ENCODE peak calls at places on chromosomes 1 and 21, in six cellular contexts. S is ELR, N is glomerular endothelial cell, F is BE2C, C is M059J, T is endodermal cell. Y is an unnamed sample.

GRCh38 chr1:227909188-227909587 is 38.5 kb downstream of the WNT9A start:
- DNase-seq in T (no peak), N (no peak), F (no peak), S (no peak), C (no peak), Y (no peak)

GRCh38 chr1:174786760-174787159 is 213.0 kb upstream of the CACYBP start:
- DNase-seq in C (no peak), F (no peak), N (no peak), S (no peak), T (no peak), Y (no peak)

GRCh38 chr1:66271904-66272254 is 262.1 kb upstream of the SGIP1 start:
- DNase-seq in T (peak), S (peak), N (no peak), F (peak), C (peak), Y (no peak)

GRCh38 chr1:179808503-179808902 is 65.4 kb downstream of the FAM163A start:
- DNase-seq in S (peak), T (no peak), C (peak), F (no peak), N (no peak), Y (no peak)

GRCh38 chr1:59165353-59165752 is 131.5 kb upstream of the FGGY start:
- DNase-seq in S (no peak), N (no peak), T (no peak), F (no peak), C (peak), Y (no peak)

GRCh38 chr1:25530348-25531081 is 12.9 kb upstream of the LDLRAP1 start:
- DNase-seq in C (peak), S (no peak), T (no peak), N (no peak), F (no peak), Y (no peak)

GRCh38 chr1:228341814-228342626 is 64.6 kb downstream of the TRIM11 start:
- DNase-seq in T (peak), N (no peak), F (peak), C (no peak), S (no peak), Y (no peak)

GRCh38 chr1:163357378-163357777 is 35.6 kb downstream of the NUF2 start:
- DNase-seq in T (no peak), F (no peak), S (peak), C (peak), N (peak), Y (no peak)

GRCh38 chr1:239810071-239810481 is 281.6 kb upstream of the FMN2 start:
- DNase-seq in C (peak), N (no peak), F (no peak), T (peak), S (peak), Y (no peak)

GRCh38 chr21:45935628-45936027 is 45.9 kb upstream of the COL6A1 start:
- DNase-seq in T (no peak), C (peak), F (no peak), S (no peak), N (no peak), Y (no peak)

GRCh38 chr1:245118806-245119205 is 36.0 kb upstream of the KIF26B start:
- DNase-seq in T (no peak), C (no peak), F (no peak), S (no peak), N (no peak), Y (no peak)

GRCh38 chr1:43890815-43891214 is 42.8 kb upstream of the ARTN start:
- DNase-seq in C (peak), F (no peak), S (peak), T (no peak), N (peak), Y (no peak)

GRCh38 chr1:157377216-157377821 is 175.0 kb downstream of the FCRL5 start:
- DNase-seq in S (peak), C (peak), N (no peak), T (peak), F (peak), Y (no peak)

GRCh38 chr1:74835046-74835445 is 102.1 kb downstream of the TYW3 start:
- DNase-seq in N (no peak), F (no peak), T (no peak), C (peak), S (peak), Y (no peak)

GRCh38 chr1:119040489-119040888 is 52.3 kb upstream of the TBX15 start:
- DNase-seq in F (no peak), S (no peak), N (no peak), T (no peak), C (no peak), Y (no peak)

GRCh38 chr1:168485048-168485447 is 58.7 kb downstream of the XCL2 start:
- DNase-seq in N (no peak), F (no peak), S (no peak), C (peak), T (no peak), Y (no peak)

GRCh38 chr1:109094377-109094803 is 3.8 kb downstream of the TMEM167B start:
- DNase-seq in N (no peak), T (no peak), S (peak), C (peak), F (no peak), Y (no peak)

GRCh38 chr1:151828931-151829330 is 2.7 kb downstream of the RORC start:
- DNase-seq in C (peak), S (peak), T (peak), F (peak), N (no peak), Y (no peak)

GRCh38 chr1:91830242-91831131 is 55.5 kb downstream of the TGFBR3 start:
- DNase-seq in T (no peak), F (peak), S (peak), N (no peak), C (peak), Y (no peak)

GRCh38 chr1:113153116-113153803 is 80.3 kb downstream of the LRIG2 start:
- DNase-seq in C (peak), T (no peak), S (no peak), F (peak), N (no peak), Y (no peak)

GRCh38 chr21:35637431-35637830 is 422.9 kb downstream of the SETD4 start:
- DNase-seq in C (peak), T (no peak), N (no peak), F (no peak), S (peak), Y (no peak)

GRCh38 chr1:28354121-28354520 is 15.4 kb upstream of the PHACTR4 start:
- DNase-seq in N (no peak), F (no peak), S (peak), T (no peak), C (peak), Y (no peak)

GRCh38 chr1:181153634-181153961 is 65.1 kb downstream of the IER5 start:
- DNase-seq in T (no peak), S (no peak), F (no peak), C (no peak), N (no peak), Y (no peak)

GRCh38 chr1:21616372-21616771 is 52.8 kb downstream of the RAP1GAP start:
- DNase-seq in N (no peak), T (no peak), F (no peak), S (no peak), C (no peak), Y (no peak)

GRCh38 chr1:208510192-208510952 is 266.2 kb upstream of the PLXNA2 start:
- DNase-seq in N (no peak), F (no peak), C (peak), S (peak), T (no peak), Y (no peak)

GRCh38 chr1:229024528-229025119 is 246.3 kb upstream of the RAB4A start:
- DNase-seq in F (peak), T (peak), S (peak), C (peak), N (no peak), Y (peak)

GRCh38 chr1:113579256-113580018 is 179.8 kb downstream of the PHTF1 start:
- DNase-seq in S (no peak), N (no peak), F (no peak), C (no peak), T (no peak), Y (no peak)

GRCh38 chr1:171219751-171220385 is 28.4 kb upstream of the FMO1 start:
- DNase-seq in F (no peak), T (peak), S (peak), N (no peak), C (peak), Y (no peak)

GRCh38 chr1:12617901-12618660 is at the start of gene DHRS3:
- DNase-seq in C (peak), T (peak), N (no peak), F (no peak), S (peak), Y (no peak)

GRCh38 chr1:43936470-43937151 is 3.0 kb downstream of the ARTN start:
- DNase-seq in F (peak), C (no peak), N (no peak), S (peak), T (peak), Y (no peak)

GRCh38 chr1:171212607-171213347 is 27.7 kb downstream of the FMO2 start:
- DNase-seq in T (no peak), S (no peak), C (no peak), F (no peak), N (no peak), Y (no peak)

GRCh38 chr1:19360026-19360813 is 48.1 kb downstream of the SLC66A1 start:
- DNase-seq in S (no peak), C (no peak), F (no peak), N (no peak), T (no peak), Y (no peak)

GRCh38 chr1:26156285-26157038 is 2.4 kb upstream of the FAM110D start:
- DNase-seq in T (peak), F (peak), N (no peak), S (no peak), C (peak), Y (no peak)

GRCh38 chr1:59892836-59893811 is 33.4 kb downstream of the CYP2J2 start:
- DNase-seq in S (no peak), T (no peak), N (no peak), C (no peak), F (no peak), Y (no peak)

GRCh38 chr1:67818725-67819301 is 14.5 kb downstream of the GNG12 start:
- DNase-seq in S (no peak), C (peak), T (no peak), N (no peak), F (no peak), Y (no peak)

GRCh38 chr1:20931930-20932436 is 144.9 kb upstream of the HP1BP3 start:
- DNase-seq in C (no peak), S (no peak), N (no peak), T (no peak), F (no peak), Y (no peak)

Y was measured in omental fat pad.